ENCODE peak calls at places on chromosomes 5 and 9, in eight cellular contexts. F, Y, R, J, B, H, O and W are unnamed samples.

GRCh38 chr5:169811680-169812079 is 168.6 kb downstream of the INSYN2B start:
- DNase-seq in R (no peak), H (no peak), F (no peak), O (no peak), J (no peak), B (no peak), Y (no peak), W (no peak)

GRCh38 chr9:127883959-127884358 is 6.5 kb upstream of the AK1 start:
- DNase-seq in H (no peak), B (no peak), R (no peak), F (peak), J (no peak), Y (no peak), O (no peak), W (no peak)

GRCh38 chr9:126379661-126380365 is 53.2 kb downstream of the MVB12B start:
- DNase-seq in H (no peak), J (no peak), F (no peak), R (no peak), Y (no peak), O (peak), B (no peak), W (no peak)

GRCh38 chr9:74551266-74551665 is 54.1 kb downstream of the RORB start:
- DNase-seq in B (no peak), J (no peak), O (no peak), F (no peak), H (no peak), R (no peak), Y (no peak), W (no peak)

GRCh38 chr9:128554155-128554862 is 1.9 kb downstream of the SPTAN1 start:
- DNase-seq in Y (peak), O (peak), B (peak), H (peak), F (peak), J (no peak), R (no peak), W (no peak)

GRCh38 chr5:142078251-142078650 is 30.3 kb upstream of the NDFIP1 start:
- DNase-seq in Y (no peak), H (no peak), F (no peak), O (no peak), R (no peak), J (no peak), B (no peak), W (no peak)

GRCh38 chr9:122180633-122181032 is 20.9 kb downstream of the MORN5 start:
- DNase-seq in Y (peak), R (no peak), H (no peak), F (no peak), J (no peak), B (no peak), O (peak), W (no peak)

GRCh38 chr5:126309860-126310259 is 113.3 kb upstream of the GRAMD2B start:
- DNase-seq in J (no peak), Y (no peak), H (no peak), R (no peak), O (no peak), F (no peak), B (no peak), W (no peak)

GRCh38 chr5:93674138-93674537 is 67.3 kb downstream of the POU5F2 start:
- DNase-seq in F (no peak), B (no peak), R (no peak), H (no peak), O (no peak), J (no peak), Y (no peak), W (no peak)

GRCh38 chr5:109532773-109533364 is 123.1 kb upstream of the PJA2 start:
- DNase-seq in O (peak), H (no peak), R (no peak), J (no peak), Y (no peak), B (no peak), F (no peak), W (no peak)

GRCh38 chr9:13213337-13213736 is 66.2 kb downstream of the MPDZ start:
- DNase-seq in F (no peak), B (no peak), J (no peak), O (peak), H (no peak), Y (peak), R (no peak), W (peak)

GRCh38 chr5:5350101-5350500 is 72.4 kb upstream of the ICE1 start:
- DNase-seq in B (no peak), H (no peak), Y (no peak), R (no peak), J (no peak), O (peak), F (no peak), W (no peak)

GRCh38 chr9:127224178-127224882 is 40.2 kb upstream of the GARNL3 start:
- DNase-seq in Y (no peak), O (peak), J (peak), F (peak), R (peak), B (peak), H (peak), W (peak)

GRCh38 chr9:86201474-86202337 is 57.8 kb downstream of the C9orf153 start:
- DNase-seq in R (no peak), B (no peak), F (no peak), H (no peak), Y (no peak), J (no peak), O (no peak), W (no peak)

GRCh38 chr5:131109540-131110255 is 55.4 kb downstream of the HINT1 start:
- DNase-seq in R (no peak), F (no peak), B (no peak), O (peak), H (no peak), J (no peak), Y (peak), W (peak)

GRCh38 chr5:34672196-34672595 is 16.1 kb downstream of the RAI14 start:
- DNase-seq in H (no peak), J (no peak), F (no peak), Y (no peak), B (no peak), O (no peak), R (no peak), W (no peak)

GRCh38 chr5:147303976-147304375 is 69.2 kb downstream of the STK32A start:
- DNase-seq in B (no peak), R (no peak), H (no peak), J (no peak), F (no peak), O (peak), Y (peak), W (peak)

GRCh38 chr5:174204914-174205313 is 159.4 kb downstream of the NSG2 start:
- DNase-seq in R (no peak), J (no peak), O (peak), Y (no peak), B (no peak), H (peak), F (no peak), W (no peak)

GRCh38 chr9:117081641-117082317 is 333.1 kb downstream of the ASTN2 start:
- DNase-seq in J (no peak), R (no peak), B (no peak), O (no peak), F (no peak), Y (no peak), H (no peak), W (no peak)

GRCh38 chr9:135152608-135153337 is 65.3 kb downstream of the OLFM1 start:
- DNase-seq in H (no peak), B (no peak), J (no peak), Y (no peak), F (no peak), R (no peak), O (peak), W (no peak)

GRCh38 chr9:90458485-90458884 is 184.1 kb downstream of the DIRAS2 start:
- DNase-seq in O (peak), R (no peak), H (peak), Y (no peak), F (no peak), B (no peak), J (no peak), W (no peak)

GRCh38 chr9:74949859-74950258 is 2.9 kb downstream of the C9orf40 start:
- DNase-seq in F (no peak), R (no peak), Y (no peak), J (no peak), B (no peak), H (no peak), O (no peak), W (no peak)

GRCh38 chr5:111163000-111163399 is 61.2 kb upstream of the CAMK4 start:
- DNase-seq in J (no peak), F (no peak), R (no peak), B (no peak), O (no peak), H (no peak), Y (no peak), W (no peak)

GRCh38 chr5:161925960-161926359 is 78.0 kb downstream of the GABRA1 start:
- DNase-seq in J (no peak), H (no peak), B (no peak), R (no peak), O (no peak), F (no peak), Y (no peak), W (no peak)

GRCh38 chr5:3325206-3325605 is 270.4 kb upstream of the IRX1 start:
- DNase-seq in R (no peak), J (no peak), B (no peak), Y (no peak), F (no peak), O (no peak), H (no peak), W (no peak)

GRCh38 chr5:56278267-56278826 is 45.2 kb upstream of the ANKRD55 start:
- DNase-seq in O (peak), B (no peak), J (no peak), H (no peak), Y (peak), R (no peak), F (no peak), W (no peak)

GRCh38 chr9:133708770-133709611 is 29.2 kb downstream of the SARDH start:
- DNase-seq in J (peak), O (no peak), Y (no peak), B (no peak), F (peak), H (no peak), R (peak), W (no peak)

GRCh38 chr5:14879985-14880589 is 8.5 kb upstream of the ANKH start:
- DNase-seq in O (no peak), H (no peak), R (no peak), B (no peak), F (no peak), Y (no peak), J (no peak), W (no peak)

GRCh38 chr5:643811-644271 is 31.7 kb downstream of the CEP72 start:
- DNase-seq in H (no peak), R (no peak), J (no peak), F (no peak), B (peak), Y (no peak), O (no peak), W (no peak)

GRCh38 chr5:175678074-175678473 is 20.2 kb downstream of the HRH2 start:
- DNase-seq in R (no peak), Y (no peak), H (no peak), J (no peak), B (peak), O (no peak), F (no peak), W (no peak)

GRCh38 chr5:28927559-28928326 is 1889.4 kb upstream of the CDH9 start:
- DNase-seq in Y (no peak), O (no peak), R (no peak), H (no peak), J (no peak), B (peak), F (no peak), W (no peak)

GRCh38 chr9:77981332-77981731 is 50.3 kb downstream of the GNAQ start:
- DNase-seq in B (no peak), J (no peak), O (peak), H (peak), Y (no peak), F (no peak), R (no peak), W (peak)

GRCh38 chr9:129008986-129009583 is 19.0 kb downstream of the SH3GLB2 start:
- DNase-seq in H (no peak), B (peak), R (no peak), O (no peak), Y (no peak), F (no peak), J (no peak), W (no peak)

GRCh38 chr5:139855946-139856540 is 60.4 kb downstream of the PSD2 start:
- DNase-seq in O (no peak), B (no peak), F (no peak), H (no peak), R (no peak), Y (no peak), J (no peak), W (no peak)

GRCh38 chr5:151772029-151772867 is 494 bp downstream of the G3BP1 start:
- DNase-seq in O (no peak), R (no peak), H (peak), J (peak), F (peak), B (peak), Y (no peak), W (peak)

GRCh38 chr5:138566792-138567191 is 8.4 kb downstream of the HSPA9 start:
- DNase-seq in J (no peak), O (no peak), Y (no peak), R (no peak), H (no peak), F (no peak), B (no peak), W (no peak)